ENCODE peak calls at places on chromosomes 13 and 19, in seven cellular contexts. One of them, this sample, is unnamed.

GRCh38 chr19:13557756-13558398 is 51.6 kb upstream of the CACNA1A start:
- DNase-seq in GM12865: peak
- DNase-seq in transverse colon: peak
- DNase-seq in A549: no peak
- DNase-seq in GM23338: peak
- DNase-seq in foreskin fibroblast: no peak
- DNase-seq in neuronal stem cell: no peak
- DNase-seq in this sample: no peak

GRCh38 chr19:35055715-35056179 is 14.2 kb downstream of the HPN start:
- DNase-seq in GM12865: peak
- DNase-seq in transverse colon: no peak
- DNase-seq in A549: peak
- DNase-seq in GM23338: peak
- DNase-seq in foreskin fibroblast: no peak
- DNase-seq in neuronal stem cell: no peak
- DNase-seq in this sample: no peak

GRCh38 chr13:26473571-26474230 is 83.8 kb upstream of the WASF3 start:
- DNase-seq in GM12865: no peak
- DNase-seq in transverse colon: no peak
- DNase-seq in A549: no peak
- DNase-seq in GM23338: no peak
- DNase-seq in foreskin fibroblast: no peak
- DNase-seq in neuronal stem cell: no peak
- DNase-seq in this sample: no peak

GRCh38 chr19:567296-567900 is 5.0 kb upstream of the BSG start:
- DNase-seq in GM12865: no peak
- DNase-seq in transverse colon: no peak
- DNase-seq in A549: no peak
- DNase-seq in GM23338: peak
- DNase-seq in foreskin fibroblast: no peak
- DNase-seq in neuronal stem cell: no peak
- DNase-seq in this sample: no peak

GRCh38 chr13:113907637-113908617 is 44.1 kb upstream of the GAS6 start:
- DNase-seq in GM12865: no peak
- DNase-seq in transverse colon: peak
- DNase-seq in A549: no peak
- DNase-seq in GM23338: no peak
- DNase-seq in foreskin fibroblast: peak
- DNase-seq in neuronal stem cell: no peak
- DNase-seq in this sample: no peak

GRCh38 chr19:41324231-41324702 is 14.3 kb downstream of the CCDC97 start:
- DNase-seq in GM12865: no peak
- DNase-seq in transverse colon: no peak
- DNase-seq in A549: peak
- DNase-seq in GM23338: no peak
- DNase-seq in foreskin fibroblast: no peak
- DNase-seq in neuronal stem cell: no peak
- DNase-seq in this sample: no peak

GRCh38 chr19:42242071-42242511 is 311 bp downstream of the GSK3A start:
- DNase-seq in GM12865: no peak
- DNase-seq in transverse colon: no peak
- DNase-seq in A549: no peak
- DNase-seq in GM23338: no peak
- DNase-seq in foreskin fibroblast: peak
- DNase-seq in neuronal stem cell: no peak
- DNase-seq in this sample: no peak

GRCh38 chr19:50387176-50387867 is 3.2 kb downstream of the POLD1 start:
- DNase-seq in GM12865: no peak
- DNase-seq in transverse colon: no peak
- DNase-seq in A549: no peak
- DNase-seq in GM23338: no peak
- DNase-seq in foreskin fibroblast: peak
- DNase-seq in neuronal stem cell: no peak
- DNase-seq in this sample: no peak

GRCh38 chr13:23578411-23579071 is 8.3 kb downstream of the TNFRSF19 start:
- DNase-seq in GM12865: peak
- DNase-seq in transverse colon: peak
- DNase-seq in A549: peak
- DNase-seq in GM23338: peak
- DNase-seq in foreskin fibroblast: peak
- DNase-seq in neuronal stem cell: no peak
- DNase-seq in this sample: peak

GRCh38 chr19:1853295-1854031 is 5.2 kb upstream of the REXO1 start:
- DNase-seq in GM12865: peak
- DNase-seq in transverse colon: peak
- DNase-seq in A549: peak
- DNase-seq in GM23338: peak
- DNase-seq in foreskin fibroblast: peak
- DNase-seq in neuronal stem cell: no peak
- DNase-seq in this sample: peak

GRCh38 chr19:43582495-43582894 is 6.9 kb downstream of the PINLYP start:
- DNase-seq in GM12865: no peak
- DNase-seq in transverse colon: no peak
- DNase-seq in A549: no peak
- DNase-seq in GM23338: no peak
- DNase-seq in foreskin fibroblast: no peak
- DNase-seq in neuronal stem cell: no peak
- DNase-seq in this sample: no peak

GRCh38 chr13:23505007-23505406 is 65.2 kb upstream of the TNFRSF19 start:
- DNase-seq in GM12865: no peak
- DNase-seq in transverse colon: no peak
- DNase-seq in A549: no peak
- DNase-seq in GM23338: no peak
- DNase-seq in foreskin fibroblast: peak
- DNase-seq in neuronal stem cell: no peak
- DNase-seq in this sample: no peak

GRCh38 chr19:48501446-48501960 is 10.1 kb downstream of the LMTK3 start:
- DNase-seq in GM12865: no peak
- DNase-seq in transverse colon: peak
- DNase-seq in A549: no peak
- DNase-seq in GM23338: peak
- DNase-seq in foreskin fibroblast: no peak
- DNase-seq in neuronal stem cell: no peak
- DNase-seq in this sample: no peak

GRCh38 chr13:77548095-77548494 is 12.6 kb downstream of the SCEL start:
- DNase-seq in GM12865: no peak
- DNase-seq in transverse colon: no peak
- DNase-seq in A549: no peak
- DNase-seq in GM23338: no peak
- DNase-seq in foreskin fibroblast: no peak
- DNase-seq in neuronal stem cell: no peak
- DNase-seq in this sample: no peak

GRCh38 chr19:58519087-58519354 is 589 bp downstream of the ZBTB45 start:
- DNase-seq in GM12865: peak
- DNase-seq in transverse colon: peak
- DNase-seq in A549: peak
- DNase-seq in GM23338: peak
- DNase-seq in foreskin fibroblast: peak
- DNase-seq in neuronal stem cell: peak
- DNase-seq in this sample: peak

GRCh38 chr19:5092444-5092843 is 123.5 kb downstream of the KDM4B start:
- DNase-seq in GM12865: no peak
- DNase-seq in transverse colon: no peak
- DNase-seq in A549: no peak
- DNase-seq in GM23338: no peak
- DNase-seq in foreskin fibroblast: no peak
- DNase-seq in neuronal stem cell: no peak
- DNase-seq in this sample: no peak

GRCh38 chr13:48483589-48483988 is 49.3 kb downstream of the RCBTB2 start:
- DNase-seq in GM12865: no peak
- DNase-seq in transverse colon: no peak
- DNase-seq in A549: no peak
- DNase-seq in GM23338: no peak
- DNase-seq in foreskin fibroblast: no peak
- DNase-seq in neuronal stem cell: no peak
- DNase-seq in this sample: no peak

GRCh38 chr19:36973021-36973843 is 57.1 kb downstream of the ZNF568 start:
- DNase-seq in GM12865: peak
- DNase-seq in transverse colon: peak
- DNase-seq in A549: no peak
- DNase-seq in GM23338: peak
- DNase-seq in foreskin fibroblast: peak
- DNase-seq in neuronal stem cell: peak
- DNase-seq in this sample: no peak

GRCh38 chr19:11265177-11265784 is 3.0 kb upstream of the DOCK6 start:
- DNase-seq in GM12865: no peak
- DNase-seq in transverse colon: no peak
- DNase-seq in A549: no peak
- DNase-seq in GM23338: no peak
- DNase-seq in foreskin fibroblast: no peak
- DNase-seq in neuronal stem cell: no peak
- DNase-seq in this sample: no peak

GRCh38 chr13:102687520-102687919 is 7.3 kb downstream of the METTL21C start:
- DNase-seq in GM12865: no peak
- DNase-seq in transverse colon: no peak
- DNase-seq in A549: no peak
- DNase-seq in GM23338: no peak
- DNase-seq in foreskin fibroblast: no peak
- DNase-seq in neuronal stem cell: no peak
- DNase-seq in this sample: no peak

DNA sequence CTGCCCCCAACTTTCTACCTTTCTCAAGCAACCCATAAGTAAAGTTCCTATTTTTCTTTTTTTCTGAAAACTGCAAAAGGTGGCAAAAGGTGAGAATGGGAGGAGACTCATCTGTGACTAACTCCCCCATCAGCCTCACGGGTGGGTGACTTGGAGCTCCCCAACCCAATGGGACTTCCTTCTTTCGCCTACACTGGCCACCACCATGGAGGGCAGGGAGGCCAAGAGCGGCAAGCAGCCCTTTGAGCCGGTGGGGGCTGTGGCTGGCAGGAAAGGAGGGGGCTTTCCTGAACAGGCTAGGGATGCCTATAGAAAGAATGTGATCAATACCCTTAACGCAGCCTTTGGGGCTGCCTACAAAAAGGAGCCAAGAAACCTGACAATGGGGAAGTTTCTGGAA is 16.5 kb downstream of the IRS2 start:
- DNase-seq in GM12865: no peak
- DNase-seq in transverse colon: no peak
- DNase-seq in A549: no peak
- DNase-seq in GM23338: no peak
- DNase-seq in foreskin fibroblast: no peak
- DNase-seq in neuronal stem cell: no peak
- DNase-seq in this sample: no peak
- H3K4me3 ChIP-seq in GM12865: no peak
- H3K4me3 ChIP-seq in transverse colon: no peak
- H3K4me3 ChIP-seq in A549: no peak
- H3K4me3 ChIP-seq in GM23338: no peak
- H3K4me3 ChIP-seq in foreskin fibroblast: no peak
- H3K4me3 ChIP-seq in neuronal stem cell: no peak
- H3K4me3 ChIP-seq in this sample: no peak

GRCh38 chr13:44416297-44416696 is 42.7 kb downstream of the SERP2 start:
- DNase-seq in GM12865: no peak
- DNase-seq in transverse colon: no peak
- DNase-seq in A549: no peak
- DNase-seq in GM23338: no peak
- DNase-seq in foreskin fibroblast: no peak
- DNase-seq in neuronal stem cell: no peak
- DNase-seq in this sample: no peak
- H3K4me3 ChIP-seq in GM12865: no peak
- H3K4me3 ChIP-seq in transverse colon: no peak
- H3K4me3 ChIP-seq in A549: no peak
- H3K4me3 ChIP-seq in GM23338: no peak
- H3K4me3 ChIP-seq in foreskin fibroblast: no peak
- H3K4me3 ChIP-seq in neuronal stem cell: no peak
- H3K4me3 ChIP-seq in this sample: no peak

GRCh38 chr13:97348569-97349100 is 85.3 kb upstream of the RAP2A start:
- DNase-seq in GM12865: no peak
- DNase-seq in transverse colon: no peak
- DNase-seq in A549: no peak
- DNase-seq in GM23338: no peak
- DNase-seq in foreskin fibroblast: no peak
- DNase-seq in neuronal stem cell: no peak
- DNase-seq in this sample: no peak
- H3K4me3 ChIP-seq in GM12865: no peak
- H3K4me3 ChIP-seq in transverse colon: no peak
- H3K4me3 ChIP-seq in A549: no peak
- H3K4me3 ChIP-seq in GM23338: no peak
- H3K4me3 ChIP-seq in foreskin fibroblast: no peak
- H3K4me3 ChIP-seq in neuronal stem cell: no peak
- H3K4me3 ChIP-seq in this sample: no peak

GRCh38 chr19:46639356-46640061 is 3.5 kb upstream of the GNG8 start:
- DNase-seq in GM12865: peak
- DNase-seq in transverse colon: peak
- DNase-seq in A549: no peak
- DNase-seq in GM23338: peak
- DNase-seq in foreskin fibroblast: peak
- DNase-seq in neuronal stem cell: no peak
- DNase-seq in this sample: no peak
- H3K4me3 ChIP-seq in GM12865: peak
- H3K4me3 ChIP-seq in transverse colon: peak
- H3K4me3 ChIP-seq in A549: peak
- H3K4me3 ChIP-seq in GM23338: peak
- H3K4me3 ChIP-seq in foreskin fibroblast: peak
- H3K4me3 ChIP-seq in neuronal stem cell: peak
- H3K4me3 ChIP-seq in this sample: peak

GRCh38 chr19:7140137-7140536 is 70.6 kb downstream of the ZNF557 start:
- DNase-seq in GM12865: no peak
- DNase-seq in transverse colon: no peak
- DNase-seq in A549: no peak
- DNase-seq in GM23338: no peak
- DNase-seq in foreskin fibroblast: no peak
- DNase-seq in neuronal stem cell: no peak
- DNase-seq in this sample: no peak

GRCh38 chr19:7139095-7139494 is 69.6 kb downstream of the ZNF557 start:
- DNase-seq in GM12865: no peak
- DNase-seq in transverse colon: no peak
- DNase-seq in A549: no peak
- DNase-seq in GM23338: no peak
- DNase-seq in foreskin fibroblast: no peak
- DNase-seq in neuronal stem cell: no peak
- DNase-seq in this sample: no peak

GRCh38 chr19:7138402-7138801 is 68.9 kb downstream of the ZNF557 start:
- DNase-seq in GM12865: no peak
- DNase-seq in transverse colon: no peak
- DNase-seq in A549: no peak
- DNase-seq in GM23338: no peak
- DNase-seq in foreskin fibroblast: no peak
- DNase-seq in neuronal stem cell: no peak
- DNase-seq in this sample: no peak

GRCh38 chr19:7145494-7145893 is 76.0 kb downstream of the ZNF557 start:
- DNase-seq in GM12865: no peak
- DNase-seq in transverse colon: peak
- DNase-seq in A549: peak
- DNase-seq in GM23338: no peak
- DNase-seq in foreskin fibroblast: no peak
- DNase-seq in neuronal stem cell: no peak
- DNase-seq in this sample: no peak

GRCh38 chr19:7142771-7143170 is 73.3 kb downstream of the ZNF557 start:
- DNase-seq in GM12865: no peak
- DNase-seq in transverse colon: no peak
- DNase-seq in A549: no peak
- DNase-seq in GM23338: no peak
- DNase-seq in foreskin fibroblast: no peak
- DNase-seq in neuronal stem cell: no peak
- DNase-seq in this sample: no peak
- H3K4me3 ChIP-seq in GM12865: no peak
- H3K4me3 ChIP-seq in transverse colon: no peak
- H3K4me3 ChIP-seq in A549: no peak
- H3K4me3 ChIP-seq in GM23338: no peak
- H3K4me3 ChIP-seq in foreskin fibroblast: no peak
- H3K4me3 ChIP-seq in neuronal stem cell: no peak
- H3K4me3 ChIP-seq in this sample: no peak

GRCh38 chr13:29428310-29428991 is 167.0 kb downstream of the SLC7A1 start:
- DNase-seq in GM12865: no peak
- DNase-seq in transverse colon: no peak
- DNase-seq in A549: no peak
- DNase-seq in GM23338: peak
- DNase-seq in foreskin fibroblast: peak
- DNase-seq in neuronal stem cell: peak
- DNase-seq in this sample: no peak
- H3K4me3 ChIP-seq in GM12865: no peak
- H3K4me3 ChIP-seq in transverse colon: peak
- H3K4me3 ChIP-seq in A549: peak
- H3K4me3 ChIP-seq in GM23338: peak
- H3K4me3 ChIP-seq in foreskin fibroblast: peak
- H3K4me3 ChIP-seq in neuronal stem cell: peak
- H3K4me3 ChIP-seq in this sample: no peak

This sample was measured in Jurkat, Clone E6-1.